ENCODE peak calls at places on chromosomes 4 and X, in ten cellular contexts. X is K562; O is fibroblast of pulmonary artery; L is stimulated activated CD4-positive, alpha-beta T cell treated with anti-CD3 and anti-CD28 coated beads, Interleukin-4, amount 100 ng/mL, for 48 hours; Q is pons; B is A172; C is GDM1; M is NAMALWA; E is mesendoderm; K is mucosa of descending colon. V is an unnamed sample.

GRCh38 chr4:83959160-83959559 is 423.3 kb downstream of the GPAT3 start:
- DNase-seq in X (no peak), O (no peak), L (no peak), Q (no peak), B (no peak), C (no peak), M (no peak), E (no peak), K (no peak), V (no peak)

GRCh38 chr4:8002525-8003309 is 63.1 kb upstream of the AFAP1 start:
- DNase-seq in X (no peak), O (no peak), L (no peak), Q (no peak), B (no peak), C (no peak), M (no peak), E (no peak), K (no peak), V (no peak)

GRCh38 chrX:64894454-64895038 is 81.7 kb downstream of the ZC4H2 start:
- DNase-seq in X (peak; percentile 15), O (peak; percentile 9), L (peak; percentile 6), Q (peak; percentile 4), B (no peak), C (peak; percentile 9), M (peak; percentile 64), E (peak; percentile 71), K (peak; percentile 50), V (no peak)

GRCh38 chrX:105191878-105192277 is 28.6 kb downstream of the TEX13A start:
- DNase-seq in X (no peak), O (peak; percentile 10), L (no peak), Q (no peak), B (no peak), C (no peak), M (peak; percentile 16), E (peak; percentile 34), K (no peak), V (peak; percentile 1)

GRCh38 chr4:158371158-158371557 is 150.5 kb upstream of the RXFP1 start:
- DNase-seq in X (no peak), O (peak; percentile 75), L (no peak), Q (no peak), B (peak; percentile 6), C (no peak), M (no peak), E (no peak), K (no peak), V (peak; percentile 21)

GRCh38 chr4:12633058-12633651 is 851.0 kb downstream of the RAB28 start:
- DNase-seq in X (peak; percentile 64), O (peak; percentile 87), L (peak; percentile 70), Q (peak; percentile 64), B (peak; percentile 57), C (peak; percentile 57), M (peak; percentile 78), E (peak; percentile 92), K (peak; percentile 89), V (peak; percentile 16)

GRCh38 chr4:14716622-14717021 is 285.7 kb upstream of the CPEB2 start:
- DNase-seq in X (no peak), O (no peak), L (no peak), Q (no peak), B (no peak), C (no peak), M (no peak), E (no peak), K (no peak), V (no peak)

GRCh38 chr4:186840222-186840701 is 116.6 kb upstream of the FAT1 start:
- DNase-seq in X (peak; percentile 59), O (no peak), L (no peak), Q (no peak), B (peak; percentile 40), C (no peak), M (no peak), E (no peak), K (peak; percentile 27), V (no peak)

GRCh38 chrX:9659571-9660195 is 106.0 kb downstream of the GPR143 start:
- DNase-seq in X (no peak), O (no peak), L (no peak), Q (no peak), B (no peak), C (no peak), M (no peak), E (no peak), K (no peak), V (no peak)

GRCh38 chrX:124504106-124504983 is 158.0 kb downstream of the SH2D1A start:
- DNase-seq in X (no peak), O (no peak), L (no peak), Q (no peak), B (no peak), C (no peak), M (no peak), E (no peak), K (no peak), V (no peak)